ENCODE peak calls at places on chromosomes 12 and 14, in four cellular contexts. V is K562, J is HepG2, L is A549. U is an unnamed sample.

GRCh38 chr12:98752726-98753125 is 107.6 kb downstream of the APAF1 start:
- DNase-seq in L (no peak), V (peak; percentile 19), J (no peak), U (no peak)

GRCh38 chr14:77603654-77604270 is 12.7 kb downstream of the SPTLC2 start:
- DNase-seq in L (peak; percentile 56), J (peak; percentile 24), V (peak; percentile 58), U (no peak)

GRCh38 chr12:12784911-12785814 is at the start of gene APOLD1:
- DNase-seq in V (no peak), J (no peak), L (no peak), U (peak; percentile 22)

GRCh38 chr12:6546016-6546415 is 9.8 kb downstream of the IFFO1 start:
- DNase-seq in J (no peak), V (peak; percentile 89), L (no peak), U (no peak)

GRCh38 chr14:88422919-88423318 is 37.5 kb downstream of the SPATA7 start:
- DNase-seq in L (no peak), J (no peak), V (no peak), U (no peak)

GRCh38 chr12:110245278-110245868 is 35.7 kb upstream of the ATP2A2 start:
- DNase-seq in L (no peak), J (peak; percentile 29), V (peak; percentile 34), U (peak; percentile 57)

GRCh38 chr14:96584907-96585671 is 82.9 kb downstream of the PAPOLA start:
- DNase-seq in L (no peak), J (no peak), V (no peak), U (no peak)

GRCh38 chr12:10033783-10034381 is 3.4 kb downstream of the CLEC9A start:
- DNase-seq in V (no peak), L (no peak), J (no peak), U (no peak)

GRCh38 chr12:132887513-132888341 is at the start of gene CHFR:
- DNase-seq in V (peak; percentile 98), J (peak; percentile 94), L (peak; percentile 85), U (peak; percentile 96)

GRCh38 chr12:89370850-89371249 is 18.5 kb upstream of the DUSP6 start:
- DNase-seq in L (no peak), J (no peak), V (no peak), U (no peak)

GRCh38 chr12:57201631-57202030 is 15.0 kb upstream of the NXPH4 start:
- DNase-seq in L (no peak), J (no peak), V (no peak), U (no peak)

GRCh38 chr12:53214221-53214620 is 7.2 kb upstream of the ITGB7 start:
- DNase-seq in J (no peak), V (no peak), L (no peak), U (no peak)

GRCh38 chr12:109074866-109075265 is 18.4 kb downstream of the ALKBH2 start:
- DNase-seq in J (no peak), L (no peak), V (no peak), U (no peak)

GRCh38 chr14:96623676-96624484 is 121.7 kb downstream of the PAPOLA start:
- DNase-seq in V (no peak), L (no peak), J (no peak), U (no peak)

GRCh38 chr14:74207943-74208342 is 31.3 kb upstream of the VSX2 start:
- DNase-seq in V (peak; percentile 18), J (peak; percentile 10), L (no peak), U (peak; percentile 54)

GRCh38 chr14:80428171-80428570 is 216.9 kb upstream of the DIO2 start:
- DNase-seq in V (no peak), J (no peak), L (no peak), U (no peak)

GRCh38 chr12:2563709-2564108 is 231.1 kb upstream of the FKBP4 start:
- DNase-seq in V (no peak), L (no peak), J (no peak), U (no peak)

GRCh38 chr14:36584167-36584811 is 1.9 kb upstream of the NKX2-8 start:
- DNase-seq in J (no peak), V (no peak), L (no peak), U (no peak)

GRCh38 chr14:104776961-104777807 is 18.4 kb downstream of the AKT1 start:
- DNase-seq in V (no peak), J (no peak), L (no peak), U (peak; percentile 43)

GRCh38 chr14:34053666-34054065 is 102.8 kb upstream of the EGLN3 start:
- DNase-seq in J (no peak), V (no peak), L (no peak), U (no peak)

GRCh38 chr14:36579001-36579555 is 3.3 kb downstream of the NKX2-8 start:
- DNase-seq in J (no peak), V (no peak), L (no peak), U (no peak)

GRCh38 chr14:44712095-44712822 is 205.2 kb upstream of the FSCB start:
- DNase-seq in J (no peak), V (no peak), L (no peak), U (no peak)

GRCh38 chr12:111330800-111331752 is 37.8 kb downstream of the PHETA1 start:
- DNase-seq in V (peak; percentile 68), J (peak; percentile 59), L (peak; percentile 78), U (no peak)

GRCh38 chr12:79006306-79006705 is 141.7 kb downstream of the SYT1 start:
- DNase-seq in J (no peak), L (no peak), V (no peak), U (no peak)

GRCh38 chr14:68645371-68645770 is 147.5 kb downstream of the ZFP36L1 start:
- DNase-seq in J (no peak), L (no peak), V (no peak), U (no peak)

GRCh38 chr14:101819251-101819990 is 57.9 kb downstream of the PPP2R5C start:
- DNase-seq in J (no peak), L (no peak), V (no peak), U (no peak)

GRCh38 chr12:119005832-119006360 is 24.6 kb downstream of the SRRM4 start:
- DNase-seq in V (no peak), L (no peak), J (no peak), U (no peak)

GRCh38 chr14:25411933-25412757 is 362.2 kb upstream of the STXBP6 start:
- DNase-seq in L (no peak), V (peak; percentile 1), J (no peak), U (peak; percentile 50)

GRCh38 chr14:22822619-22823551 is 6.8 kb upstream of the MRPL52 start:
- DNase-seq in V (peak; percentile 87), J (peak; percentile 78), L (peak; percentile 88), U (peak; percentile 97)

GRCh38 chr14:49863483-49864262 is 11.1 kb upstream of the NEMF start:
- DNase-seq in L (no peak), V (peak; percentile 78), J (no peak), U (no peak)

GRCh38 chr12:88509851-88510250 is 70.4 kb downstream of the KITLG start:
- DNase-seq in L (no peak), V (no peak), J (no peak), U (no peak)

GRCh38 chr14:69651653-69652052 is 40.3 kb downstream of the SUSD6 start:
- DNase-seq in J (no peak), V (peak; percentile 60), L (no peak), U (no peak)

GRCh38 chr14:69647216-69647615 is 35.8 kb downstream of the SUSD6 start:
- DNase-seq in J (no peak), V (no peak), L (no peak), U (no peak)

GRCh38 chr14:69644814-69645213 is 33.4 kb downstream of the SUSD6 start:
- DNase-seq in L (no peak), V (no peak), J (no peak), U (no peak)

GRCh38 chr14:69650948-69651369 is 39.6 kb downstream of the SUSD6 start:
- DNase-seq in V (no peak), J (no peak), L (no peak), U (no peak)

GRCh38 chr14:69648480-69649414 is 37.4 kb downstream of the SUSD6 start:
- DNase-seq in L (peak; percentile 29), J (peak; percentile 83), V (no peak), U (no peak)
- TF ChIP-seq NR3C1 in L (no peak), J (no peak), V (no peak), U (no peak)

DNA sequence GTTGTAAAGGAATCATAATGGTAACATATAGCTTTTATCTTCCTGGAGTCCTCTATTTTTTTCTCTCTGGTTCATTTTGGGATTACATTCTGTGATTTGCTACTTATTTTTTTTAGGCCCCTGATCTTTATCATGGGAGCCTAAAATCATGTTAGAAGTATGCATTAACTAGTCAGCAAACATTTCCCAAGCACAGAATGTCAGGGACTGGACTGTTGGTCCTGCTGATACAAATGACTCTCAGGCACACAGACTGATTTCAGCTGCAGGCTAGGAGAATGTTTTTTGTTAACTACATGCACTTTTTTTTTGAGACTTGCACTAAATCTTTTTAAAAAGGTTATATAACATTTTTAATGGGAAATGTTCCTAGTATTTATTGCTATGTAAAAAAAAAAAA is 131.1 kb downstream of the ACSS3 start:
- DNase-seq in J (peak; percentile 49), V (no peak), L (no peak), U (no peak)
- TF ChIP-seq NR3C1 in J (no peak), V (no peak), L (no peak), U (no peak)

DNA sequence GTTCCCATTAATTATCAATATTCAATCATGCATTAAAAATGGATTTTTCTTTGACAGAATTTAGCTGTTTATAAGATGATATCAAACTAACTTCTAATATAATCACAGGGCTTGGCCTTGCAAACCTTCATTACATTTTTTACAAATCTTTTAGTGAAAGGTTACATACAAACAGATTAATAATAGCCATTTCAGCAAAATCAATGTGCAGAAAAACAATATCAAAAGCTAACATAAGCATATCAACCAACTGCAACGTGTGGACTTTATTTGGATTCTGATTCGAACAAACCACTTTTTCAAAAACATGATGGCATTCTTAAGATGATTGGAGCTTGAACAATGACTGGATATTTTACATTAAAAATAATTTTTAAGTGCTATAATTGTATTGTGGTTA is 93.6 kb downstream of the OTX2 start:
- DNase-seq in J (no peak), L (no peak), V (no peak), U (no peak)
- TF ChIP-seq NR3C1 in J (no peak), L (no peak), V (no peak), U (no peak)

GRCh38 chr14:92973265-92973797 is 50.4 kb downstream of the CHGA start:
- DNase-seq in J (peak; percentile 23), V (peak; percentile 49), L (no peak), U (peak; percentile 97)
- TF ChIP-seq NR3C1 in J (no peak), V (no peak), L (no peak), U (no peak)